ENCODE peak calls at places on chromosomes 13 and 19, in nine cellular contexts. X is keratinocyte; K is CD8-positive, alpha-beta memory T cell; Q is lung; O is right lobe of liver; S is effector memory CD4-positive, alpha-beta T cell; P is brain microvascular endothelial cell; J is SK-N-SH; H is psoas muscle. C is an unnamed sample.
A peak's percentile ranks its signal among the peaks of the same experiment; 100 is the strongest.

GRCh38 chr19:29092712-29093552 is 120.0 kb downstream of the UQCRFS1 start:
- DNase-seq in X (no peak), K (no peak), Q (no peak), O (no peak), S (no peak), P (no peak), J (no peak), H (peak; percentile 32), C (no peak)

GRCh38 chr19:40363128-40363527 is 14.6 kb downstream of the PLD3 start:
- DNase-seq in X (no peak), K (no peak), Q (no peak), O (no peak), S (no peak), P (no peak), J (no peak), H (no peak), C (no peak)

GRCh38 chr19:344625-345319 is at the start of gene MIER2:
- DNase-seq in X (no peak), K (peak; percentile 88), Q (peak; percentile 78), O (peak; percentile 83), S (peak; percentile 86), P (peak; percentile 71), J (peak; percentile 99), H (peak; percentile 85), C (peak; percentile 100)

GRCh38 chr19:7413629-7414028 is 64.9 kb downstream of the ARHGEF18 start:
- DNase-seq in X (no peak), K (no peak), Q (no peak), O (no peak), S (no peak), P (no peak), J (no peak), H (no peak), C (no peak)

GRCh38 chr19:3145909-3146676 is 10.3 kb downstream of the GNA15 start:
- DNase-seq in X (no peak), K (no peak), Q (peak; percentile 44), O (no peak), S (no peak), P (no peak), J (no peak), H (no peak), C (peak; percentile 57)

GRCh38 chr13:102769679-102770078 is 3.9 kb downstream of the TEX30 start:
- DNase-seq in X (no peak), K (no peak), Q (no peak), O (no peak), S (no peak), P (no peak), J (peak; percentile 20), H (no peak), C (no peak)

GRCh38 chr13:73708393-73708985 is 425.7 kb downstream of the KLF12 start:
- DNase-seq in X (no peak), K (peak; percentile 24), Q (peak; percentile 55), O (no peak), S (peak; percentile 39), P (peak; percentile 65), J (peak; percentile 54), H (no peak), C (peak; percentile 22)

GRCh38 chr19:33849551-33850147 is 53.0 kb downstream of the KCTD15 start:
- DNase-seq in X (no peak), K (no peak), Q (peak; percentile 18), O (no peak), S (no peak), P (no peak), J (no peak), H (no peak), C (no peak)

GRCh38 chr19:40519352-40520322 is 52.8 kb downstream of the SPTBN4 start:
- DNase-seq in X (no peak), K (no peak), Q (no peak), O (no peak), S (no peak), P (peak; percentile 10), J (no peak), H (no peak), C (peak; percentile 84)

DNA sequence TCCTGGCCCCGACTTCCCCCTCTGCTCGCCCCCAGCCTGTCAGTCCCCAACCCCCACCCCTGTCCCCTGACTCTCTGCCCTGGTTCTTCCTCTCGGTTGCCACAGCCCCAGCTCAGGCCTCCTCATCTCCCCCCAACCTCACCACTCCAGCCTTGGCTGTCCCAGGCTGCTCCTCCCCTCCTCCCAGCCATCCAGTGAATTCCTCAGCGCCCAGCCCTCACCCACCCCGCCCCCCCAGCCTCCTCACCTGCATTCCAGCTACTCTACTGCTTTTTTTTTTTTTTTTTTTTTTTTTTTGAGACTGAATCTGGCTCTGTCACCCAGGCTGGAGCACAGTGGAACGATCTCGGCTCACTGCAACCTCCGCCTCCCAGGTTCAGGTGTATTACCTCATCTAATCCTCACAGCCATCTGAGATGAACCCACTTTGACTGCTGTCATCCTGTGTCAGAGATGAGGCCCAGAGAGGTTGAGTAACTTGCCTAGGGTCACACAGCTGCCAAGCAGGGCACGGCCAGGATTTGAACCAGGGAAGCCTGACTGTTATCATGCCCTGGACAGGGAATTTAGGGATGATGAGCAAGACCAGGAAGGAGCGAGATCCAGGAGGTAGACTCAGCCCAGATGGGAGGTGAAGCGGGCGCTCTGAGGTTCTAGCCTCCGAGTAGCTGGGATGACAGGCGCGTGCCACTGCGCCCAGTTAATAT is 2.6 kb downstream of the SULT2B1 start:
- DNase-seq in X (no peak), K (no peak), Q (peak; percentile 50), O (no peak), S (no peak), P (no peak), J (no peak), H (no peak), C (peak; percentile 94)
- H3K4me3 ChIP-seq in X (no peak overlapping the region), K (no peak overlapping the region), Q (no peak overlapping the region), O (no peak overlapping the region), S (no peak overlapping the region), P (no peak overlapping the region), J (no peak overlapping the region), H (no peak overlapping the region), C (no peak overlapping the region)

GRCh38 chr19:47020992-47021496 is 1.4 kb downstream of the NPAS1 start:
- DNase-seq in X (no peak), K (no peak), Q (no peak), O (no peak), S (no peak), P (no peak), J (peak; percentile 65), H (no peak), C (peak; percentile 83)
- H3K27me3 ChIP-seq in X (peaks cover 59% of the 10 kb centered on the region), K (peaks cover 44% of the 10 kb centered on the region), Q (peaks cover 5% of the 10 kb centered on the region), O (peaks cover 21% of the 10 kb centered on the region), S (peaks cover 49% of the 10 kb centered on the region), P (peaks cover 32% of the 10 kb centered on the region), J (peaks cover 39% of the 10 kb centered on the region), H (peaks cover 64% of the 10 kb centered on the region), C (peaks cover 54% of the 10 kb centered on the region)

DNA sequence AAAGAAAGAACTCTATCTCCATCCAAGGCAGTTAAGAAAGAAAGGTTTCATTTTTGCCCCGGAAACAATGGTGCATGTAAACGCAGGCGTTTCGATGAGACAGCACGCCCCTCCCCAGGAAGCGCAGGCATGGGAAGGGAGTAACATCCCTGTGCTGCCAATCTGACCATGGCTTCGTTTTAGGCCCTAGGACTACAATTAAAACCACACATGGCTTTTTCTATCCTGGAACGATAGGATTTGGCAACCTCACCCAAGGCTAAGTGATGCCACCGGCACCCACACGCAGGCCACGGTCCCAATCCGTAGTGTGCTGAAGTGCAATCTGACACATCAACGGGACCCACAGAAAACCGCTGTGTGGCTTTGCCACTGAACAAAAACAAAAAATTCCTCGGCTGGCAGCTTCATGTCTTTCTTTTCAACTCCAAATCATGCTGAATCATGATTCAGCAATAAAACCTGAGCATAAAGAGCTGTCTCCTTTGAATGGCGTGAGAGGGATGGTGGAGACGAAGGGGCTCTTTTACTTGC is 24.2 kb downstream of the RANBP3 start:
- DNase-seq in X (no peak), K (no peak), Q (no peak), O (no peak), S (no peak), P (peak; percentile 32), J (no peak), H (no peak), C (no peak)
- H3K4me3 ChIP-seq in X (no peak overlapping the region), K (peak overlapping the region; percentile 52), Q (no peak overlapping the region), O (no peak overlapping the region), S (peak overlapping the region; percentile 20), P (no peak overlapping the region), J (no peak overlapping the region), H (peak overlapping the region; percentile 8), C (no peak overlapping the region)

GRCh38 chr13:100808330-100808729 is 133.7 kb upstream of the TMTC4 start:
- DNase-seq in X (no peak), K (no peak), Q (no peak), O (no peak), S (no peak), P (no peak), J (no peak), H (no peak), C (no peak)
- H3K27me3 ChIP-seq in X (peaks cover 5% of the 10 kb centered on the region), K (peaks cover 3% of the 10 kb centered on the region), Q (no peaks in the 10 kb centered on the region), O (no peaks in the 10 kb centered on the region), S (peaks cover 4% of the 10 kb centered on the region), P (no peaks in the 10 kb centered on the region), J (no peaks in the 10 kb centered on the region), H (no peaks in the 10 kb centered on the region), C (no peaks in the 10 kb centered on the region)

DNA sequence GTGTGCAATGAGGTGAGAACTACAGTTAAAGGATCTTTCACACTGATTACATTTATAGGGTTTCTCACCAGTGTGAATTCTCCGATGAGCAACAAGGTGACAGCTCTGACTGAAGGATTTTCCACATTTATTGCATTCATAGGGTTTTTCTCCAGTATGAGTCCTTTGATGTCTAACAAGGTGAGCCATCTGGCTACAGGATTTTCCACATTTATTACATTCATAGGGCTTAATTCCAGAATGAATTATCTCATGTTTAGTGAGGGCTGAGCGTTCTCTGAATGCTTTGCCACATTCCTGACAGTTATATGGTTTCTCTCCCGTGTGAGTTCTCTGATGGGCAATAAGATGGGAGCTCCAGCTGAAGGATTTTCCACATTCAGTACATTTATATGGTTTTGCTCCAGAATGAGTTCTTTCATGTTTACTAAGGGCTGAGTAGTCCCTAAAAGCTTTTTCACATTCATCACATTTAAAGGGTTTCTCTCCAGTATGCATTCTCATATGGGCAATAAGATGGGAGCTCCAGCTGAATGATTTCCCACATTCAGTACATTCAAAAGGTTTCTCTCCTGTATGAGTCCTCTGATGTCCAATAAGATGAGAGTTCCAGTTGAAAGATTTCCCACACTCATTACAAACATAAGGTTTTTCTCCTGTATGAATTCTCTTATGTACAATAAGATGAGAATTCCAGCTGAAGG is 4.4 kb upstream of the C19orf18 start:
- DNase-seq in X (no peak), K (no peak), Q (no peak), O (no peak), S (no peak), P (no peak), J (no peak), H (no peak), C (no peak)
- H3K4me3 ChIP-seq in X (no peak overlapping the region), K (peak overlapping the region; percentile 6), Q (no peak overlapping the region), O (no peak overlapping the region), S (peak overlapping the region; percentile 0), P (no peak overlapping the region), J (peak overlapping the region; percentile 12), H (no peak overlapping the region), C (no peak overlapping the region)